ENCODE peak calls at places on chromosomes 2 and 18, in five cellular contexts. One of them, this sample, is unnamed.

GRCh38 chr2:206423147-206423546 is 20.2 kb upstream of the ADAM23 start:
- DNase-seq in H9: peak
- DNase-seq in H1: no peak
- DNase-seq in neuronal stem cell: no peak
- DNase-seq in trophoblast cell: no peak
- DNase-seq in this sample: peak

GRCh38 chr18:62328775-62329525 is 3.8 kb downstream of the TNFRSF11A start:
- DNase-seq in H9: no peak
- DNase-seq in neuronal stem cell: no peak
- DNase-seq in H1: no peak
- DNase-seq in trophoblast cell: no peak
- DNase-seq in this sample: no peak

GRCh38 chr2:80670763-80671162 is 366.2 kb upstream of the LRRTM1 start:
- DNase-seq in neuronal stem cell: no peak
- DNase-seq in H9: no peak
- DNase-seq in H1: no peak
- DNase-seq in trophoblast cell: no peak
- DNase-seq in this sample: no peak

GRCh38 chr2:42338567-42339190 is 22.3 kb downstream of the COX7A2L start:
- DNase-seq in trophoblast cell: no peak
- DNase-seq in H1: no peak
- DNase-seq in neuronal stem cell: no peak
- DNase-seq in H9: no peak
- DNase-seq in this sample: no peak

GRCh38 chr2:160703648-160704585 is 210.3 kb upstream of the RBMS1 start:
- DNase-seq in trophoblast cell: peak
- DNase-seq in neuronal stem cell: peak
- DNase-seq in H9: peak
- DNase-seq in H1: no peak
- DNase-seq in this sample: peak

GRCh38 chr2:200944467-200945394 is 18.7 kb downstream of the ORC2 start:
- DNase-seq in H1: no peak
- DNase-seq in trophoblast cell: peak
- DNase-seq in H9: no peak
- DNase-seq in neuronal stem cell: no peak
- DNase-seq in this sample: peak

GRCh38 chr2:70726186-70726585 is 41.8 kb downstream of the ADD2 start:
- DNase-seq in H1: no peak
- DNase-seq in neuronal stem cell: peak
- DNase-seq in trophoblast cell: no peak
- DNase-seq in H9: peak
- DNase-seq in this sample: no peak

GRCh38 chr2:241509408-241509784 is 1.0 kb upstream of the STK25 start:
- DNase-seq in neuronal stem cell: no peak
- DNase-seq in H9: no peak
- DNase-seq in trophoblast cell: no peak
- DNase-seq in H1: no peak
- DNase-seq in this sample: no peak

GRCh38 chr18:8006979-8007378 is 439.9 kb downstream of the PTPRM start:
- DNase-seq in neuronal stem cell: no peak
- DNase-seq in trophoblast cell: no peak
- DNase-seq in H1: no peak
- DNase-seq in H9: no peak
- DNase-seq in this sample: no peak

GRCh38 chr2:131112477-131113027 is 7.4 kb downstream of the PLEKHB2 start:
- DNase-seq in H9: no peak
- DNase-seq in neuronal stem cell: no peak
- DNase-seq in H1: no peak
- DNase-seq in trophoblast cell: no peak
- DNase-seq in this sample: peak

GRCh38 chr2:121866789-121867188 is 111.3 kb downstream of the TSN start:
- DNase-seq in trophoblast cell: no peak
- DNase-seq in neuronal stem cell: no peak
- DNase-seq in H9: no peak
- DNase-seq in H1: no peak
- DNase-seq in this sample: no peak

GRCh38 chr2:20675701-20676352 is 8.9 kb downstream of the GDF7 start:
- DNase-seq in H1: no peak
- DNase-seq in H9: peak
- DNase-seq in neuronal stem cell: no peak
- DNase-seq in trophoblast cell: no peak
- DNase-seq in this sample: no peak

GRCh38 chr18:10927980-10928605 is 221.3 kb downstream of the PIEZO2 start:
- DNase-seq in trophoblast cell: no peak
- DNase-seq in H9: no peak
- DNase-seq in neuronal stem cell: no peak
- DNase-seq in H1: no peak
- DNase-seq in this sample: peak

GRCh38 chr2:121617042-121617599 is 32.1 kb downstream of the CLASP1 start:
- DNase-seq in H9: no peak
- DNase-seq in H1: no peak
- DNase-seq in trophoblast cell: no peak
- DNase-seq in neuronal stem cell: no peak
- DNase-seq in this sample: peak

GRCh38 chr2:173119069-173119807 is 43.6 kb downstream of the MAP3K20 start:
- DNase-seq in neuronal stem cell: no peak
- DNase-seq in trophoblast cell: no peak
- DNase-seq in H9: no peak
- DNase-seq in H1: no peak
- DNase-seq in this sample: no peak
- H2BK12ac ChIP-seq in neuronal stem cell: no peak
- H2BK12ac ChIP-seq in trophoblast cell: no peak
- H2BK12ac ChIP-seq in H9: no peak
- H2BK12ac ChIP-seq in H1: no peak
- H2BK12ac ChIP-seq in this sample: no peak

GRCh38 chr2:145416640-145417039 is 896.7 kb upstream of the ZEB2 start:
- DNase-seq in trophoblast cell: no peak
- DNase-seq in neuronal stem cell: no peak
- DNase-seq in H9: no peak
- DNase-seq in H1: no peak
- DNase-seq in this sample: no peak

GRCh38 chr2:145422576-145422975 is 902.7 kb upstream of the ZEB2 start:
- DNase-seq in neuronal stem cell: no peak
- DNase-seq in trophoblast cell: no peak
- DNase-seq in H1: no peak
- DNase-seq in H9: no peak
- DNase-seq in this sample: no peak

GRCh38 chr2:145423809-145424208 is 903.9 kb upstream of the ZEB2 start:
- DNase-seq in H1: no peak
- DNase-seq in neuronal stem cell: no peak
- DNase-seq in H9: no peak
- DNase-seq in trophoblast cell: no peak
- DNase-seq in this sample: no peak

GRCh38 chr2:145421841-145422240 is 901.9 kb upstream of the ZEB2 start:
- DNase-seq in neuronal stem cell: no peak
- DNase-seq in H1: no peak
- DNase-seq in trophoblast cell: no peak
- DNase-seq in H9: no peak
- DNase-seq in this sample: no peak
- H2BK12ac ChIP-seq in neuronal stem cell: no peak
- H2BK12ac ChIP-seq in H1: no peak
- H2BK12ac ChIP-seq in trophoblast cell: no peak
- H2BK12ac ChIP-seq in H9: no peak
- H2BK12ac ChIP-seq in this sample: no peak

GRCh38 chr2:29224693-29225551 is 109.7 kb downstream of the CLIP4 start:
- DNase-seq in H1: no peak
- DNase-seq in neuronal stem cell: no peak
- DNase-seq in H9: no peak
- DNase-seq in trophoblast cell: no peak
- DNase-seq in this sample: no peak

GRCh38 chr2:29225814-29226213 is 110.6 kb downstream of the CLIP4 start:
- DNase-seq in neuronal stem cell: no peak
- DNase-seq in H1: no peak
- DNase-seq in H9: peak
- DNase-seq in trophoblast cell: no peak
- DNase-seq in this sample: no peak

GRCh38 chr2:29226808-29227207 is 111.6 kb downstream of the CLIP4 start:
- DNase-seq in H1: no peak
- DNase-seq in trophoblast cell: no peak
- DNase-seq in neuronal stem cell: no peak
- DNase-seq in H9: no peak
- DNase-seq in this sample: no peak

GRCh38 chr2:29228276-29228675 is 113.1 kb downstream of the CLIP4 start:
- DNase-seq in H1: no peak
- DNase-seq in H9: no peak
- DNase-seq in neuronal stem cell: no peak
- DNase-seq in trophoblast cell: no peak
- DNase-seq in this sample: no peak

DNA sequence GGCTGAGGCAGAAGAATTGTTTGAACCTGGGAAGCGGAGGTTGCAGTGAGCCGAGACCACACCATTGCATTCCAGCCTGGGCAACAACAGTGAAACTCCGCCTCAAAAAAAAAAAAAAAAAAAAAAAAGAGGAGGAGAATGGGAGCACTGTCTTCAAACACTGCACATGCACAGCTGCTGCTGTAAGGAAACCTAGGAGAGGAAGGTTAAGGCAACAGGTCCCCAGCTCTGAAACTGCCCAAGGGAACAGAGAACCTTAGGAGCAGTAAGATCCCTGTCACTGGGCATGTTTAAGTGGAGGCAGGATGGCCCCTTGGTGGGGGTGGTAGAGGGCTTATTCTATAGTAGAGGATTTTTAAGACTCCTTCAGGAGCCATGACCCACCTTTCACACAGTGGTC is 111.2 kb downstream of the CLIP4 start:
- DNase-seq in H9: no peak
- DNase-seq in neuronal stem cell: no peak
- DNase-seq in H1: no peak
- DNase-seq in trophoblast cell: no peak
- DNase-seq in this sample: no peak
- H2BK12ac ChIP-seq in H9: no peak
- H2BK12ac ChIP-seq in neuronal stem cell: no peak
- H2BK12ac ChIP-seq in H1: no peak
- H2BK12ac ChIP-seq in trophoblast cell: no peak
- H2BK12ac ChIP-seq in this sample: no peak

DNA sequence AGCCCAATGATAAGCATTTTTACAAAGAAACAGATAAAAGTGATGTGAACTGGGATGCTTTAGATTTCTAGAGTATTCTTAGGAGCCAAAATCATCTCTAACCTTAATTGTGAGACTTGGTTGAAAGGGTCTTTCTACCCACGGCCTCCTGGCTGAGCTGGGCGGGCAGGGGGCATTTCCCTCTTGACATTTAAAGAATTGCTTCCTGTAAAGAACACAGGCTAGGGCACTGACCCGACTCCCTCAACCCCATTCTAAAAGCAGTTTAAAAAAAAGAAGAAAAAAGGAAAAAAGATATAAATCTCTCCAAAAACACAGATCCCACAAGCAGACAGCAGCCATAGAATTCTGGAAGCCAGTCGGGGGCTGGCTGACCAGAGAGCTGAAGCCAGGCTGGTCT is 188.7 kb downstream of the HDAC4 start:
- DNase-seq in neuronal stem cell: no peak
- DNase-seq in trophoblast cell: no peak
- DNase-seq in H9: no peak
- DNase-seq in H1: no peak
- DNase-seq in this sample: no peak
- H2BK12ac ChIP-seq in neuronal stem cell: no peak
- H2BK12ac ChIP-seq in trophoblast cell: no peak
- H2BK12ac ChIP-seq in H9: no peak
- H2BK12ac ChIP-seq in H1: no peak
- H2BK12ac ChIP-seq in this sample: no peak

This sample was measured in mesenchymal stem cell.